ENCODE peak calls at places on chromosome 21, in six cellular contexts. D is AG04450, T is fibroblast of lung, X is PC-9, G is GM23338, C is pancreas. U is an unnamed sample.

GRCh38 chr21:29481641-29482040 is 182.9 kb downstream of the BACH1 start:
- DNase-seq in D (peak), T (peak), X (no peak), G (no peak), C (no peak), U (no peak)

GRCh38 chr21:37087188-37087587 is 14.1 kb downstream of the TTC3 start:
- DNase-seq in D (no peak), T (peak), X (no peak), G (peak), C (no peak), U (no peak)

GRCh38 chr21:42650033-42650370 is 3.4 kb upstream of the PDE9A start:
- DNase-seq in D (no peak), T (no peak), X (no peak), G (no peak), C (no peak), U (no peak)

GRCh38 chr21:15751561-15751960 is 21.8 kb downstream of the USP25 start:
- DNase-seq in D (no peak), T (no peak), X (no peak), G (no peak), C (no peak), U (no peak)

GRCh38 chr21:27807596-27807995 is 840.7 kb upstream of the ADAMTS5 start:
- DNase-seq in D (no peak), T (no peak), X (no peak), G (no peak), C (no peak), U (no peak)

GRCh38 chr21:37455504-37455911 is 88.9 kb downstream of the DYRK1A start:
- DNase-seq in D (no peak), T (peak), X (no peak), G (no peak), C (no peak), U (no peak)

GRCh38 chr21:41715649-41716321 is 51.1 kb downstream of the RIPK4 start:
- DNase-seq in D (no peak), T (no peak), X (peak), G (peak), C (peak), U (peak)

GRCh38 chr21:26655466-26655865 is 82.4 kb upstream of the CYYR1 start:
- DNase-seq in D (no peak), T (no peak), X (no peak), G (no peak), C (no peak), U (no peak)

GRCh38 chr21:28781602-28782274 is 210.9 kb downstream of the LTN1 start:
- DNase-seq in D (no peak), T (peak), X (no peak), G (peak), C (no peak), U (no peak)

GRCh38 chr21:42056468-42056867 is 14.6 kb upstream of the UMODL1 start:
- DNase-seq in D (no peak), T (peak), X (peak), G (no peak), C (no peak), U (peak)

GRCh38 chr21:41769933-41770332 is 3.1 kb upstream of the RIPK4 start:
- DNase-seq in D (no peak), T (no peak), X (no peak), G (no peak), C (no peak), U (no peak)

GRCh38 chr21:36350282-36350910 is 30.4 kb downstream of the MORC3 start:
- DNase-seq in D (peak), T (peak), X (no peak), G (no peak), C (no peak), U (no peak)

GRCh38 chr21:25191141-25191540 is 416.1 kb downstream of the MRPL39 start:
- DNase-seq in D (no peak), T (no peak), X (no peak), G (no peak), C (no peak), U (no peak)

GRCh38 chr21:37974081-37974480 is 57.8 kb upstream of the KCNJ6 start:
- DNase-seq in D (no peak), T (no peak), X (no peak), G (no peak), C (no peak), U (no peak)

GRCh38 chr21:36522174-36522810 is 42.4 kb upstream of the CLDN14 start:
- DNase-seq in D (no peak), T (no peak), X (no peak), G (no peak), C (no peak), U (no peak)

GRCh38 chr21:41899431-41900202 is 20.5 kb upstream of the PRDM15 start:
- DNase-seq in D (no peak), T (no peak), X (no peak), G (no peak), C (no peak), U (no peak)

GRCh38 chr21:42164064-42164789 is 54.7 kb upstream of the ABCG1 start:
- DNase-seq in D (no peak), T (peak), X (peak), G (peak), C (peak), U (peak)

GRCh38 chr21:16535100-16535418 is 805.3 kb downstream of the USP25 start:
- DNase-seq in D (peak), T (peak), X (peak), G (no peak), C (peak), U (no peak)

GRCh38 chr21:14591277-14591876 is 45.3 kb upstream of the SAMSN1 start:
- DNase-seq in D (no peak), T (no peak), X (no peak), G (no peak), C (no peak), U (no peak)

GRCh38 chr21:20971296-20971921 is 26.8 kb upstream of the NCAM2 start:
- DNase-seq in D (peak), T (peak), X (peak), G (peak), C (peak), U (peak)

GRCh38 chr21:42218836-42219605 is at the start of gene ABCG1:
- DNase-seq in D (no peak), T (no peak), X (peak), G (peak), C (peak), U (peak)

GRCh38 chr21:25858328-25858727 is 123.6 kb downstream of the GABPA start:
- DNase-seq in D (no peak), T (no peak), X (no peak), G (no peak), C (no peak), U (no peak)

GRCh38 chr21:36966066-36966845 is at the start of gene HLCS:
- DNase-seq in D (no peak), T (peak), X (peak), G (peak), C (peak), U (peak)

GRCh38 chr21:17988038-17988437 is 168.9 kb upstream of the C21orf91 start:
- DNase-seq in D (no peak), T (no peak), X (no peak), G (no peak), C (no peak), U (no peak)

GRCh38 chr21:21064353-21064752 is 66.1 kb downstream of the NCAM2 start:
- DNase-seq in D (no peak), T (no peak), X (no peak), G (no peak), C (no peak), U (no peak)

GRCh38 chr21:15566692-15567091 is 163.1 kb upstream of the USP25 start:
- DNase-seq in D (no peak), T (no peak), X (no peak), G (no peak), C (no peak), U (no peak)

GRCh38 chr21:42855937-42856335 is 23.4 kb downstream of the WDR4 start:
- DNase-seq in D (no peak), T (no peak), X (no peak), G (no peak), C (no peak), U (no peak)

GRCh38 chr21:15592271-15592860 is 137.4 kb upstream of the USP25 start:
- DNase-seq in D (peak), T (peak), X (no peak), G (peak), C (no peak), U (no peak)

GRCh38 chr21:36647279-36648093 is 51.4 kb upstream of the SIM2 start:
- DNase-seq in D (no peak), T (peak), X (peak), G (peak), C (no peak), U (no peak)

GRCh38 chr21:26405735-26406361 is 167.2 kb downstream of the CYYR1 start:
- DNase-seq in D (peak), T (peak), X (peak), G (peak), C (no peak), U (no peak)

GRCh38 chr21:31180256-31181088 is 142.2 kb upstream of the KRTAP19-8 start:
- DNase-seq in D (no peak), T (peak), X (no peak), G (peak), C (no peak), U (no peak)

GRCh38 chr21:37061926-37062591 is 10.8 kb downstream of the PIGP start:
- DNase-seq in D (no peak), T (peak), X (no peak), G (no peak), C (no peak), U (no peak)

GRCh38 chr21:15967661-15968060 is 237.9 kb downstream of the USP25 start:
- DNase-seq in D (no peak), T (no peak), X (no peak), G (peak), C (no peak), U (no peak)

GRCh38 chr21:21097425-21097824 is 99.2 kb downstream of the NCAM2 start:
- DNase-seq in D (no peak), T (no peak), X (no peak), G (no peak), C (no peak), U (no peak)

GRCh38 chr21:42163511-42163863 is 55.5 kb upstream of the ABCG1 start:
- DNase-seq in D (no peak), T (no peak), X (no peak), G (no peak), C (peak), U (no peak)

GRCh38 chr21:42618713-42619112 is 34.7 kb upstream of the PDE9A start:
- DNase-seq in D (no peak), T (no peak), X (no peak), G (no peak), C (no peak), U (no peak)

GRCh38 chr21:15050588-15051377 is 14.0 kb downstream of the NRIP1 start:
- DNase-seq in D (no peak), T (no peak), X (no peak), G (peak), C (no peak), U (peak)

DNA sequence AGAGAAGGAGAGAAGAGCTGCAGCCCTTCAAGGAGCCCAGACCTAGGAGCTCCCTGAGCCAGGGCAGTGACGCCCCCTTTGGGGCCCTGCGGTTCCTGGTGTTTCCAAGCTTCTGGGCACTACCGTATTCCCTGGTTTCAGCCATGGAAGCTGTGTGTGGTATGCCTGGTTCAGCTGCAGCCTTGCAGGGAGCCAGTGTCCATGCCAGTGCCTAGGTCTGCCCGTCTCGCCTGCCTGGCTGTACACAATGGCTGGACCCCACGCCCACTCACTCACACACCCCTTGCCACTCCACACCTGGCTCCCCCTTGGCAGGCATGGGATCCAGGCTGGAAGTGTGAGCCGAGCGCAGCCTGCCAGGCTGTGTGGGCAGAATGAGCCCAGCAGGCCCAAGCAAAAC is 87.7 kb downstream of the ADARB1 start:
- DNase-seq in D (no peak), T (no peak), X (no peak), G (no peak), C (no peak), U (no peak)
- H3K27ac ChIP-seq in D (no peak), T (no peak), X (no peak), G (no peak), C (no peak), U (no peak)

GRCh38 chr21:33975548-33976081 is 60.0 kb upstream of the ATP5PO start:
- DNase-seq in D (no peak), T (no peak), X (peak), G (no peak), C (no peak), U (no peak)
- H3K27ac ChIP-seq in D (peak), T (peak), X (no peak), G (no peak), C (no peak), U (peak)

DNA sequence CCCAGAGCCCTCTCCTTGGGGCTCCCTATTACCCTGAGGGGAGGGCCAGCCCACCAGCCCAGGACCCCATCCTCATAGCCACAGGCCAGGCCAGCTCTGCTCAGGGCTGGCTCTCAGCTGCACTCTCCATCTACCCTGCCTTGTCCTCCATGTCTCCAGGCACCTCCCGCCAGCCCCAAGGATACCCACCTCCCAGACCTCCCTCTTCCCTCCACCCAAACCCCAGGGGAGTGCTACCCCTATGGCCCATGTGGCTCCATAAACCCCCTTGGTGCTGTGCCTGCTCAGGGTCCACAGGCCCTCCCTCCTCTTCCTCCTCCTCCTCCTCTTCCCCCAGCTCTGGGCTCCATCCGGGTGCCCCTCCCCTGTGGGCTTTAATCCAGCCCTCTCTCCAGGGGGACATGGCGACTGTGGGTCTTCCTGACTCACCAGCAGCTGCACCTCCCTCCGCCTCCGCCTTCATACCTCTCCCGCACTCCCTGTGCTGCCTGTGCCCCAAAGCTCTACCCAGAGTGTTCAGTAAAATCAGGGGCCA is 9.1 kb downstream of the YBEY start:
- DNase-seq in D (peak), T (peak), X (no peak), G (peak), C (no peak), U (no peak)
- H3K27ac ChIP-seq in D (peak), T (peak), X (no peak), G (no peak), C (no peak), U (no peak)

GRCh38 chr21:32371913-32372314 is 20.9 kb downstream of the URB1 start:
- DNase-seq in D (peak), T (peak), X (peak), G (no peak), C (no peak), U (no peak)
- H3K27ac ChIP-seq in D (peak), T (peak), X (peak), G (no peak), C (no peak), U (no peak)

GRCh38 chr21:35044770-35045538 is 4.1 kb downstream of the RUNX1 start:
- DNase-seq in D (no peak), T (no peak), X (no peak), G (no peak), C (no peak), U (no peak)

GRCh38 chr21:35041122-35041521 is 8.0 kb downstream of the RUNX1 start:
- DNase-seq in D (no peak), T (no peak), X (no peak), G (no peak), C (no peak), U (no peak)

GRCh38 chr21:35045539-35046222 is 3.4 kb downstream of the RUNX1 start:
- DNase-seq in D (no peak), T (no peak), X (no peak), G (no peak), C (no peak), U (no peak)

GRCh38 chr21:35044128-35044527 is 5.0 kb downstream of the RUNX1 start:
- DNase-seq in D (no peak), T (no peak), X (no peak), G (no peak), C (no peak), U (no peak)

DNA sequence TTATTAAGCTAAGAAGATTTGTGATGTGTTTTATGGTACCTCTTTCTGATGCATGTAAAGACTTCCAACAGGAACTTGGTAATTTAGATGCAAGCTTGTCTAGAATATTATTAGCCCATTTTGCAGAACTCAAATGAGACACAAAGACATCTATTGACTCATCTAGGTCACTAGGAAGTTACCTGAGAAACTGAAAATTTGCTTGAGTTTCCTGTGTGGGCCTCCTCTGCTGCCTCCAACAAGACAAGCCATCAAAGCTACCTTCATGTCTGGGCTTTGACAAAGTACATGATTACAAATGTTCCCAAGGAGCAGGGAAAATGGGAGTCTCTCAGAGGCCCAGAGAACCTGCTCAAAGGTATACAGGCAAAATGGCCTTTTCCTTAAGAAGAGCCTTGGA is 5.6 kb downstream of the RUNX1 start:
- DNase-seq in D (no peak), T (no peak), X (no peak), G (no peak), C (no peak), U (no peak)
- H3K27ac ChIP-seq in D (no peak), T (no peak), X (no peak), G (no peak), C (no peak), U (no peak)

GRCh38 chr21:44596068-44596725 is 3.9 kb upstream of the KRTAP10-6 start:
- DNase-seq in D (no peak), T (no peak), X (no peak), G (no peak), C (no peak), U (no peak)

GRCh38 chr21:44598031-44598430 is 2.4 kb upstream of the KRTAP10-7 start:
- DNase-seq in D (no peak), T (no peak), X (no peak), G (peak), C (no peak), U (no peak)

GRCh38 chr21:44601596-44602473 is 1.4 kb downstream of the KRTAP10-7 start:
- DNase-seq in D (no peak), T (no peak), X (no peak), G (no peak), C (no peak), U (no peak)

GRCh38 chr21:44602474-44602871 is 2.1 kb downstream of the KRTAP10-7 start:
- DNase-seq in D (no peak), T (no peak), X (no peak), G (no peak), C (no peak), U (no peak)

GRCh38 chr21:44599264-44600029 is 950 bp upstream of the KRTAP10-7 start:
- DNase-seq in D (no peak), T (no peak), X (no peak), G (no peak), C (no peak), U (no peak)
- H3K27ac ChIP-seq in D (no peak), T (no peak), X (no peak), G (no peak), C (no peak), U (no peak)

DNA sequence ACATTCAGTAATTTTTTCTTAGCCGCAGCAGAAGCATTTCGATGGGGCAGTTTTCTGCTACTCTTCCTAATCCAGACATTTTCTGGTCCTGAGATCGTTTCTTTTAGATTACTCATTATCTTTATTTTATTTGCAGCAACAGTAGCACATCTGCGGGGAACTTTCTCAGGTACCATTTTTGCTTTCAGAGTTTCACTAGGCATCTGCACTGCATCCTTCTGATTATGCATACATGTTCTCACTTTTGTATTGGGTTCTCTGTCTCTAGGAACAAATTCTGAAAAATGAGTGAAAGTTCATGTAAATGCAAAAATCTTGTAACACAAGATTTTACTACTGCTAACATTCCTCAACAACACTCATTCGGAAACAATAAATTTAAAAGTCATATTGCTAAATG is 3.9 kb upstream of the PSMG1 start:
- DNase-seq in D (no peak), T (no peak), X (no peak), G (no peak), C (no peak), U (no peak)
- H3K27ac ChIP-seq in D (no peak), T (no peak), X (no peak), G (no peak), C (no peak), U (no peak)